ENCODE peak calls at places on chromosomes 7 and 10, in eight cellular contexts. J is fibroblast of the aortic adventitia, M is sigmoid colon, H is NCI-H460, R is ACHN, T is RCC 7860, K is amniotic stem cell, Q is NAMALWA. C is an unnamed sample.
A peak's percentile ranks its signal among the peaks of the same experiment; 100 is the strongest.

GRCh38 chr10:46226900-46227558 is 59.8 kb upstream of the ANTXRL start:
- DNase-seq in J (no peak), M (no peak), H (no peak), R (no peak), T (no peak), K (no peak), Q (no peak), C (peak; percentile 31)

GRCh38 chr10:128210215-128211063 is 84.2 kb upstream of the MKI67 start:
- DNase-seq in J (peak; percentile 8), M (peak; percentile 81), H (peak; percentile 54), R (peak; percentile 61), T (no peak), K (no peak), Q (no peak), C (peak; percentile 43)

GRCh38 chr7:123367508-123368122 is 166.8 kb downstream of the IQUB start:
- DNase-seq in J (peak; percentile 65), M (no peak), H (peak; percentile 59), R (peak; percentile 64), T (peak; percentile 38), K (no peak), Q (peak; percentile 68), C (peak; percentile 46)

GRCh38 chr10:104277785-104278184 is 8.8 kb downstream of the GSTO2 start:
- DNase-seq in J (no peak), M (no peak), H (no peak), R (no peak), T (no peak), K (no peak), Q (no peak), C (no peak)

GRCh38 chr10:69486922-69487730 is 35.9 kb downstream of the TSPAN15 start:
- DNase-seq in J (no peak), M (no peak), H (no peak), R (peak; percentile 96), T (peak; percentile 86), K (no peak), Q (no peak), C (no peak)

GRCh38 chr10:120971671-120972070 is 120.5 kb downstream of the WDR11 start:
- DNase-seq in J (no peak), M (no peak), H (no peak), R (no peak), T (no peak), K (no peak), Q (no peak), C (no peak)

GRCh38 chr10:21732067-21732772 is 198.2 kb downstream of the MLLT10 start:
- DNase-seq in J (peak; percentile 74), M (peak; percentile 86), H (peak; percentile 69), R (peak; percentile 56), T (peak; percentile 31), K (peak; percentile 55), Q (peak; percentile 72), C (peak; percentile 77)

GRCh38 chr7:1853619-1854520 is 183.8 kb downstream of the ELFN1 start:
- DNase-seq in J (no peak), M (peak; percentile 50), H (no peak), R (no peak), T (no peak), K (no peak), Q (no peak), C (no peak)

GRCh38 chr7:45028138-45028919 is 28.3 kb downstream of the CCM2 start:
- DNase-seq in J (no peak), M (no peak), H (no peak), R (no peak), T (no peak), K (no peak), Q (no peak), C (no peak)

GRCh38 chr7:48637382-48637781 is 287.0 kb upstream of the CDC14C start:
- DNase-seq in J (no peak), M (no peak), H (no peak), R (peak; percentile 29), T (peak; percentile 93), K (no peak), Q (no peak), C (no peak)

GRCh38 chr10:114881462-114881861 is 56.5 kb upstream of the TRUB1 start:
- DNase-seq in J (no peak), M (no peak), H (no peak), R (no peak), T (no peak), K (no peak), Q (no peak), C (no peak)

GRCh38 chr10:68124718-68125117 is 15.4 kb downstream of the MYPN start:
- DNase-seq in J (no peak), M (no peak), H (no peak), R (no peak), T (no peak), K (no peak), Q (no peak), C (no peak)

GRCh38 chr10:49649294-49649693 is 30.2 kb upstream of the C10orf53 start:
- DNase-seq in J (no peak), M (no peak), H (no peak), R (no peak), T (no peak), K (no peak), Q (no peak), C (no peak)

GRCh38 chr10:11330383-11331020 is 280.9 kb downstream of the USP6NL start:
- DNase-seq in J (peak; percentile 72), M (no peak), H (no peak), R (no peak), T (no peak), K (no peak), Q (no peak), C (no peak)

C was measured in adrenal gland.